ENCODE peak calls at places on chromosomes 3 and 15, in four cellular contexts. One of them, this sample, is unnamed.

GRCh38 chr15:92043283-92043682 is 189.8 kb downstream of the SLCO3A1 start:
- DNase-seq in H54: no peak
- DNase-seq in RWPE1: peak
- DNase-seq in GM06990: no peak
- DNase-seq in this sample: no peak

GRCh38 chr3:157089455-157090221 is 70.3 kb downstream of the CCNL1 start:
- DNase-seq in H54: no peak
- DNase-seq in RWPE1: no peak
- DNase-seq in GM06990: peak
- DNase-seq in this sample: peak

GRCh38 chr3:56799251-56799882 is 2.4 kb downstream of the ARHGEF3 start:
- DNase-seq in H54: peak
- DNase-seq in RWPE1: peak
- DNase-seq in GM06990: peak
- DNase-seq in this sample: no peak

GRCh38 chr3:44969170-44969569 is 6.8 kb downstream of the ZDHHC3 start:
- DNase-seq in H54: no peak
- DNase-seq in RWPE1: no peak
- DNase-seq in GM06990: no peak
- DNase-seq in this sample: no peak

GRCh38 chr3:28575100-28575747 is 226.6 kb upstream of the AZI2 start:
- DNase-seq in H54: no peak
- DNase-seq in RWPE1: no peak
- DNase-seq in GM06990: no peak
- DNase-seq in this sample: no peak

GRCh38 chr15:37973856-37974255 is 39.4 kb downstream of the TMCO5A start:
- DNase-seq in H54: no peak
- DNase-seq in RWPE1: no peak
- DNase-seq in GM06990: no peak
- DNase-seq in this sample: no peak

GRCh38 chr3:39637807-39638206 is 170.3 kb downstream of the MOBP start:
- DNase-seq in H54: peak
- DNase-seq in RWPE1: peak
- DNase-seq in GM06990: no peak
- DNase-seq in this sample: no peak

GRCh38 chr15:77036537-77037474 is 34.1 kb downstream of the TSPAN3 start:
- DNase-seq in H54: no peak
- DNase-seq in RWPE1: no peak
- DNase-seq in GM06990: no peak
- DNase-seq in this sample: no peak

GRCh38 chr3:156483426-156483825 is 71.5 kb downstream of the SSR3 start:
- DNase-seq in H54: peak
- DNase-seq in RWPE1: peak
- DNase-seq in GM06990: peak
- DNase-seq in this sample: peak

GRCh38 chr3:165056510-165056909 is 21.8 kb downstream of the SI start:
- DNase-seq in H54: no peak
- DNase-seq in RWPE1: no peak
- DNase-seq in GM06990: no peak
- DNase-seq in this sample: no peak

GRCh38 chr3:81302045-81302444 is 459.4 kb downstream of the GBE1 start:
- DNase-seq in H54: peak
- DNase-seq in RWPE1: peak
- DNase-seq in GM06990: no peak
- DNase-seq in this sample: no peak

GRCh38 chr3:31891876-31892455 is 89.1 kb downstream of the OSBPL10 start:
- DNase-seq in H54: no peak
- DNase-seq in RWPE1: no peak
- DNase-seq in GM06990: no peak
- DNase-seq in this sample: no peak

GRCh38 chr3:94249491-94250079 is 186.7 kb downstream of the NSUN3 start:
- DNase-seq in H54: peak
- DNase-seq in RWPE1: peak
- DNase-seq in GM06990: no peak
- DNase-seq in this sample: peak

GRCh38 chr3:114144909-114145688 is 33.8 kb downstream of the DRD3 start:
- DNase-seq in H54: peak
- DNase-seq in RWPE1: peak
- DNase-seq in GM06990: no peak
- DNase-seq in this sample: no peak

GRCh38 chr3:115864912-115865311 is 241.6 kb downstream of the GAP43 start:
- DNase-seq in H54: no peak
- DNase-seq in RWPE1: no peak
- DNase-seq in GM06990: no peak
- DNase-seq in this sample: no peak

GRCh38 chr15:35657679-35658201 is 111.8 kb upstream of the DPH6 start:
- DNase-seq in H54: no peak
- DNase-seq in RWPE1: no peak
- DNase-seq in GM06990: no peak
- DNase-seq in this sample: no peak

GRCh38 chr3:129121016-129121791 is 400 bp downstream of the RAB43 start:
- DNase-seq in H54: no peak
- DNase-seq in RWPE1: no peak
- DNase-seq in GM06990: peak
- DNase-seq in this sample: no peak

GRCh38 chr15:51931016-51931415 is 40.6 kb downstream of the LEO1 start:
- DNase-seq in H54: no peak
- DNase-seq in RWPE1: no peak
- DNase-seq in GM06990: no peak
- DNase-seq in this sample: no peak

GRCh38 chr3:48215876-48216275 is 7.4 kb upstream of the CAMP start:
- DNase-seq in H54: no peak
- DNase-seq in RWPE1: no peak
- DNase-seq in GM06990: no peak
- DNase-seq in this sample: no peak

GRCh38 chr3:60755094-60755493 is 496.2 kb downstream of the FHIT start:
- DNase-seq in H54: no peak
- DNase-seq in RWPE1: no peak
- DNase-seq in GM06990: no peak
- DNase-seq in this sample: no peak

GRCh38 chr3:48919215-48920138 is 835 bp downstream of the ARIH2 start:
- DNase-seq in H54: peak
- DNase-seq in RWPE1: peak
- DNase-seq in GM06990: peak
- DNase-seq in this sample: no peak

GRCh38 chr15:81480645-81481053 is 106.6 kb upstream of the TMC3 start:
- DNase-seq in H54: no peak
- DNase-seq in RWPE1: peak
- DNase-seq in GM06990: peak
- DNase-seq in this sample: peak

GRCh38 chr3:52771334-52771681 is 568 bp upstream of the NEK4 start:
- DNase-seq in H54: no peak
- DNase-seq in RWPE1: no peak
- DNase-seq in GM06990: no peak
- DNase-seq in this sample: no peak

GRCh38 chr3:60803156-60803555 is 448.1 kb downstream of the FHIT start:
- DNase-seq in H54: no peak
- DNase-seq in RWPE1: no peak
- DNase-seq in GM06990: no peak
- DNase-seq in this sample: no peak

GRCh38 chr3:18652781-18653180 is 227.6 kb upstream of the SATB1 start:
- DNase-seq in H54: no peak
- DNase-seq in RWPE1: no peak
- DNase-seq in GM06990: no peak
- DNase-seq in this sample: no peak

GRCh38 chr3:47701388-47701787 is 80.3 kb downstream of the SMARCC1 start:
- DNase-seq in H54: no peak
- DNase-seq in RWPE1: no peak
- DNase-seq in GM06990: no peak
- DNase-seq in this sample: no peak

GRCh38 chr3:16740531-16740930 is 135.3 kb upstream of the DAZL start:
- DNase-seq in H54: no peak
- DNase-seq in RWPE1: no peak
- DNase-seq in GM06990: no peak
- DNase-seq in this sample: no peak

GRCh38 chr3:167653750-167654149 is at the start of gene WDR49:
- DNase-seq in H54: no peak
- DNase-seq in RWPE1: no peak
- DNase-seq in GM06990: no peak
- DNase-seq in this sample: no peak

GRCh38 chr3:153162513-153163348 is 705 bp downstream of the RAP2B start:
- DNase-seq in H54: no peak
- DNase-seq in RWPE1: no peak
- DNase-seq in GM06990: peak
- DNase-seq in this sample: no peak

GRCh38 chr3:149393355-149394165 is 16.1 kb upstream of the TM4SF1 start:
- DNase-seq in H54: no peak
- DNase-seq in RWPE1: peak
- DNase-seq in GM06990: peak
- DNase-seq in this sample: peak